ENCODE peak calls at places on chromosome 10, in nine cellular contexts. O is ureter; Z is anterior cingulate cortex; S is omental fat pad; N is NCI-H748 treated with DMSO at 0.1 percent for 48 hours; P is NCI-H1105; F is H7; H is stimulated activated CD4-positive, alpha-beta T cell treated with anti-CD3 and anti-CD28 coated beads, Interleukin-1b, Interleukin-23, amount 100 ng/mL, for 1 hour; C is WTC11. J is an unnamed sample.

GRCh38 chr10:112658900-112659328 is 211.9 kb downstream of the VTI1A start:
- DNase-seq in O (no peak), Z (no peak), S (no peak), N (no peak), P (no peak), F (no peak), H (no peak), C (no peak), J (no peak)

GRCh38 chr10:103355906-103356599 is 5.1 kb upstream of the PCGF6 start:
- DNase-seq in O (no peak), Z (no peak), S (no peak), N (no peak), P (no peak), F (no peak), H (no peak), C (no peak), J (no peak)

GRCh38 chr10:83541096-83541495 is 598.2 kb upstream of the GHITM start:
- DNase-seq in O (no peak), Z (no peak), S (no peak), N (no peak), P (no peak), F (no peak), H (no peak), C (no peak), J (no peak)

GRCh38 chr10:43355749-43356371 is 15.6 kb upstream of the FXYD4 start:
- DNase-seq in O (no peak), Z (no peak), S (no peak), N (no peak), P (no peak), F (no peak), H (no peak), C (no peak), J (no peak)

GRCh38 chr10:27625452-27626345 is 119.9 kb downstream of the MKX start:
- DNase-seq in O (no peak), Z (no peak), S (no peak), N (no peak), P (no peak), F (peak), H (no peak), C (peak), J (no peak)

GRCh38 chr10:14093735-14094484 is 236.8 kb downstream of the FRMD4A start:
- DNase-seq in O (no peak), Z (no peak), S (no peak), N (peak), P (peak), F (peak), H (no peak), C (peak), J (no peak)

GRCh38 chr10:24651923-24652322 is 71.8 kb downstream of the ARHGAP21 start:
- DNase-seq in O (no peak), Z (no peak), S (no peak), N (no peak), P (no peak), F (no peak), H (no peak), C (no peak), J (no peak)

GRCh38 chr10:128063736-128064614 is 62.2 kb downstream of the MKI67 start:
- DNase-seq in O (no peak), Z (no peak), S (no peak), N (no peak), P (no peak), F (peak), H (no peak), C (no peak), J (no peak)

GRCh38 chr10:62010366-62010765 is 108.9 kb downstream of the ARID5B start:
- DNase-seq in O (no peak), Z (no peak), S (no peak), N (no peak), P (no peak), F (no peak), H (no peak), C (no peak), J (no peak)

GRCh38 chr10:12432402-12433189 is 83.2 kb downstream of the CAMK1D start:
- DNase-seq in O (no peak), Z (no peak), S (no peak), N (peak), P (no peak), F (no peak), H (no peak), C (no peak), J (no peak)

GRCh38 chr10:49153971-49154370 is 20.1 kb upstream of the FAM170B start:
- DNase-seq in O (no peak), Z (no peak), S (no peak), N (no peak), P (no peak), F (no peak), H (no peak), C (no peak), J (no peak)

GRCh38 chr10:49746626-49747302 is 15.4 kb downstream of the OGDHL start:
- DNase-seq in O (no peak), Z (no peak), S (no peak), N (no peak), P (no peak), F (peak), H (no peak), C (no peak), J (no peak)

GRCh38 chr10:111077715-111078504 is 1.1 kb downstream of the ADRA2A start:
- DNase-seq in O (no peak), Z (no peak), S (no peak), N (no peak), P (peak), F (peak), H (no peak), C (peak), J (no peak)

GRCh38 chr10:109126016-109126415 is 797.3 kb downstream of the XPNPEP1 start:
- DNase-seq in O (no peak), Z (no peak), S (no peak), N (no peak), P (no peak), F (peak), H (no peak), C (no peak), J (no peak)

GRCh38 chr10:114100848-114101741 is 57.4 kb downstream of the ADRB1 start:
- DNase-seq in O (peak), Z (no peak), S (no peak), N (no peak), P (peak), F (peak), H (no peak), C (peak), J (no peak)

GRCh38 chr10:89389254-89389653 is 3.2 kb upstream of the IFIT1 start:
- DNase-seq in O (no peak), Z (no peak), S (no peak), N (peak), P (no peak), F (peak), H (no peak), C (no peak), J (no peak)

GRCh38 chr10:29317027-29317420 is 28.2 kb downstream of the LYZL1 start:
- DNase-seq in O (no peak), Z (no peak), S (no peak), N (no peak), P (no peak), F (no peak), H (no peak), C (no peak), J (no peak)

GRCh38 chr10:5659702-5660528 is 6.5 kb downstream of the ASB13 start:
- DNase-seq in O (peak), Z (no peak), S (no peak), N (no peak), P (no peak), F (no peak), H (no peak), C (no peak), J (no peak)

GRCh38 chr10:63483983-63484382 is 18.2 kb upstream of the JMJD1C start:
- DNase-seq in O (no peak), Z (no peak), S (no peak), N (no peak), P (no peak), F (no peak), H (no peak), C (no peak), J (no peak)

GRCh38 chr10:125000366-125001312 is 58.7 kb downstream of the ZRANB1 start:
- DNase-seq in O (no peak), Z (peak), S (peak), N (no peak), P (no peak), F (peak), H (no peak), C (peak), J (no peak)

GRCh38 chr10:101287922-101288638 is 58.8 kb upstream of the LBX1 start:
- DNase-seq in O (no peak), Z (peak), S (no peak), N (peak), P (peak), F (peak), H (no peak), C (peak), J (no peak)

GRCh38 chr10:57260175-57260574 is 899.1 kb upstream of the ZWINT start:
- DNase-seq in O (no peak), Z (no peak), S (no peak), N (no peak), P (no peak), F (no peak), H (no peak), C (no peak), J (no peak)

GRCh38 chr10:47112612-47113011 is 187.4 kb upstream of the GDF10 start:
- DNase-seq in O (no peak), Z (no peak), S (no peak), N (no peak), P (no peak), F (no peak), H (no peak), C (no peak), J (no peak)

GRCh38 chr10:33803248-33803647 is 468.8 kb upstream of the NRP1 start:
- DNase-seq in O (no peak), Z (no peak), S (no peak), N (no peak), P (no peak), F (no peak), H (no peak), C (no peak), J (no peak)

GRCh38 chr10:127353544-127353943 is 157.2 kb upstream of the INSYN2A start:
- DNase-seq in O (no peak), Z (no peak), S (no peak), N (no peak), P (no peak), F (no peak), H (no peak), C (no peak), J (no peak)

GRCh38 chr10:20004087-20004523 is 187.9 kb downstream of the PLXDC2 start:
- DNase-seq in O (no peak), Z (peak), S (no peak), N (no peak), P (no peak), F (no peak), H (no peak), C (no peak), J (no peak)

GRCh38 chr10:32245760-32246159 is 101.2 kb downstream of the EPC1 start:
- DNase-seq in O (no peak), Z (no peak), S (no peak), N (no peak), P (no peak), F (no peak), H (no peak), C (no peak), J (no peak)

GRCh38 chr10:50604049-50604640 is 19.6 kb downstream of the SGMS1 start:
- DNase-seq in O (no peak), Z (no peak), S (no peak), N (peak), P (peak), F (no peak), H (no peak), C (no peak), J (no peak)

GRCh38 chr10:86659161-86659691 is 4.9 kb downstream of the OPN4 start:
- DNase-seq in O (no peak), Z (no peak), S (no peak), N (no peak), P (no peak), F (peak), H (no peak), C (peak), J (no peak)

GRCh38 chr10:84076540-84077195 is 62.6 kb upstream of the GHITM start:
- DNase-seq in O (no peak), Z (no peak), S (no peak), N (no peak), P (no peak), F (peak), H (no peak), C (peak), J (no peak)

GRCh38 chr10:34407227-34407626 is 407.9 kb downstream of the PARD3 start:
- DNase-seq in O (peak), Z (no peak), S (no peak), N (no peak), P (no peak), F (no peak), H (no peak), C (no peak), J (no peak)

GRCh38 chr10:77835669-77836086 is 90.9 kb downstream of the DLG5 start:
- DNase-seq in O (no peak), Z (no peak), S (no peak), N (no peak), P (no peak), F (no peak), H (no peak), C (no peak), J (peak)

J was measured in central memory CD4-positive, alpha-beta T cell.